ENCODE peak calls at places on chromosomes 7 and 10, in five cellular contexts. P is CD4-positive, alpha-beta T cell; L is A549; I is caudate nucleus; O is NCI-H460. T is an unnamed sample.

GRCh38 chr7:159049266-159050025 is 95.2 kb downstream of the VIPR2 start:
- DNase-seq in O (no peak), L (no peak), P (no peak), I (no peak), T (no peak)

GRCh38 chr7:33062023-33062781 is at the start of gene NT5C3A:
- DNase-seq in L (no peak), I (peak), P (peak), O (peak), T (peak)

GRCh38 chr7:157513682-157514081 is 176.9 kb downstream of the DNAJB6 start:
- DNase-seq in L (no peak), P (no peak), I (no peak), O (no peak), T (no peak)

GRCh38 chr7:142300689-142301088 is 42.8 kb upstream of the PRSS58 start:
- DNase-seq in I (no peak), L (peak), O (no peak), P (peak), T (no peak)

GRCh38 chr10:113006656-113007342 is 56.8 kb downstream of the TCF7L2 start:
- DNase-seq in L (no peak), I (no peak), O (no peak), P (no peak), T (no peak)

GRCh38 chr7:149729586-149729982 is 43.8 kb downstream of the ZNF467 start:
- DNase-seq in L (no peak), P (no peak), I (no peak), O (no peak), T (no peak)

GRCh38 chr10:78300526-78300925 is 266.9 kb downstream of the RPS24 start:
- DNase-seq in O (no peak), I (no peak), P (no peak), L (no peak), T (no peak)

GRCh38 chr7:142612264-142612881 is 136.9 kb upstream of the PRSS1 start:
- DNase-seq in O (no peak), I (no peak), L (no peak), P (no peak), T (peak)

GRCh38 chr7:140564643-140565042 is 76.0 kb downstream of the DENND2A start:
- DNase-seq in O (no peak), L (no peak), I (no peak), P (no peak), T (peak)

GRCh38 chr10:114239117-114239993 is at the start of gene VWA2:
- DNase-seq in I (no peak), P (peak), L (peak), O (no peak), T (no peak)

GRCh38 chr7:40964610-40965009 is 738.3 kb downstream of the INHBA start:
- DNase-seq in I (no peak), L (no peak), P (no peak), O (no peak), T (no peak)

GRCh38 chr7:33186187-33186586 is 56.8 kb downstream of the BBS9 start:
- DNase-seq in P (no peak), L (peak), I (no peak), O (no peak), T (peak)

GRCh38 chr7:133315332-133316040 is 62.6 kb downstream of the EXOC4 start:
- DNase-seq in L (no peak), P (no peak), I (no peak), O (no peak), T (peak)